ENCODE peak calls at places on chromosomes 1 and 21, in four cellular contexts. D is LNCaP clone FGC; J is activated T-cell treated with anti-CD3 and anti-CD28 coated beads, Interleukin-2, amount 50 U/mL, for 24 hours; M is CD8-positive, alpha-beta T cell. C is an unnamed sample.

GRCh38 chr21:45875881-45876280 is 105.7 kb upstream of the COL6A1 start:
- DNase-seq in J (no peak), D (no peak), M (no peak), C (no peak)

GRCh38 chr1:182406006-182406405 is 5.5 kb upstream of the TEDDM1 start:
- DNase-seq in J (no peak), D (no peak), M (no peak), C (no peak)

GRCh38 chr21:37848721-37849490 is 67.4 kb downstream of the KCNJ6 start:
- DNase-seq in D (no peak), J (no peak), M (no peak), C (no peak)

GRCh38 chr21:36321325-36322082 is 1.5 kb downstream of the MORC3 start:
- DNase-seq in D (no peak), M (no peak), J (peak), C (peak)

GRCh38 chr1:112798293-112798692 is 83.2 kb upstream of the PPM1J start:
- DNase-seq in M (no peak), J (no peak), D (no peak), C (no peak)

GRCh38 chr1:13757693-13758092 is 57.7 kb downstream of the PRDM2 start:
- DNase-seq in J (no peak), M (no peak), D (no peak), C (peak)

GRCh38 chr1:241140670-241141069 is 216.3 kb downstream of the RGS7 start:
- DNase-seq in J (no peak), M (no peak), D (no peak), C (no peak)

GRCh38 chr1:212518188-212518951 is 85.7 kb downstream of the NENF start:
- DNase-seq in D (no peak), M (no peak), J (no peak), C (no peak)

GRCh38 chr1:190453550-190453949 is 24.1 kb downstream of the BRINP3 start:
- DNase-seq in M (no peak), J (no peak), D (peak), C (peak)

GRCh38 chr21:17786219-17787181 is 32.7 kb downstream of the C21orf91 start:
- DNase-seq in J (no peak), D (no peak), M (no peak), C (no peak)

GRCh38 chr1:60035925-60036324 is 37.6 kb downstream of the C1orf87 start:
- DNase-seq in D (no peak), J (no peak), M (no peak), C (no peak)

GRCh38 chr1:226881515-226882185 is 11.2 kb downstream of the PSEN2 start:
- DNase-seq in J (no peak), M (no peak), D (no peak), C (no peak)

GRCh38 chr1:24315391-24315790 is 3.8 kb upstream of the GRHL3 start:
- DNase-seq in D (no peak), M (no peak), J (no peak), C (no peak)

GRCh38 chr1:27031235-27032118 is 18.8 kb upstream of the TENT5B start:
- DNase-seq in J (no peak), D (no peak), M (no peak), C (no peak)